ENCODE peak calls at places on chromosomes 16 and 17, in eight cellular contexts. One of them, this sample, is unnamed.

GRCh38 chr17:64778367-64779290 is 116.5 kb upstream of the SMURF2 start:
- DNase-seq in right atrium auricular region: no peak
- DNase-seq in progenitor cell of endocrine pancreas: peak
- DNase-seq in nephron progenitor cell: peak
- DNase-seq in H1: no peak
- DNase-seq in AG04450: no peak
- DNase-seq in body of pancreas: peak
- DNase-seq in GM12864: no peak
- DNase-seq in this sample: peak

GRCh38 chr17:2076461-2076984 is 21.6 kb downstream of the HIC1 start:
- DNase-seq in body of pancreas: no peak
- DNase-seq in right atrium auricular region: no peak
- DNase-seq in nephron progenitor cell: no peak
- DNase-seq in progenitor cell of endocrine pancreas: no peak
- DNase-seq in GM12864: no peak
- DNase-seq in AG04450: no peak
- DNase-seq in H1: no peak
- DNase-seq in this sample: peak

GRCh38 chr17:67959510-67959909 is 36.8 kb downstream of the C17orf58 start:
- DNase-seq in GM12864: no peak
- DNase-seq in right atrium auricular region: no peak
- DNase-seq in AG04450: no peak
- DNase-seq in body of pancreas: no peak
- DNase-seq in H1: no peak
- DNase-seq in progenitor cell of endocrine pancreas: no peak
- DNase-seq in nephron progenitor cell: no peak
- DNase-seq in this sample: no peak

GRCh38 chr17:78124081-78124835 is 4.3 kb downstream of the TMC6 start:
- DNase-seq in body of pancreas: no peak
- DNase-seq in nephron progenitor cell: no peak
- DNase-seq in progenitor cell of endocrine pancreas: no peak
- DNase-seq in AG04450: no peak
- DNase-seq in GM12864: no peak
- DNase-seq in right atrium auricular region: no peak
- DNase-seq in H1: no peak
- DNase-seq in this sample: no peak

GRCh38 chr17:13561606-13562270 is 40.0 kb downstream of the HS3ST3A1 start:
- DNase-seq in right atrium auricular region: no peak
- DNase-seq in GM12864: no peak
- DNase-seq in progenitor cell of endocrine pancreas: no peak
- DNase-seq in body of pancreas: no peak
- DNase-seq in H1: no peak
- DNase-seq in AG04450: peak
- DNase-seq in nephron progenitor cell: peak
- DNase-seq in this sample: no peak

GRCh38 chr16:4193920-4194319 is 48.0 kb downstream of the SRL start:
- DNase-seq in progenitor cell of endocrine pancreas: no peak
- DNase-seq in nephron progenitor cell: no peak
- DNase-seq in body of pancreas: no peak
- DNase-seq in H1: no peak
- DNase-seq in AG04450: no peak
- DNase-seq in right atrium auricular region: no peak
- DNase-seq in GM12864: no peak
- DNase-seq in this sample: no peak

GRCh38 chr16:83903739-83904138 is 4.8 kb downstream of the MLYCD start:
- DNase-seq in nephron progenitor cell: no peak
- DNase-seq in H1: no peak
- DNase-seq in body of pancreas: peak
- DNase-seq in right atrium auricular region: peak
- DNase-seq in GM12864: no peak
- DNase-seq in progenitor cell of endocrine pancreas: no peak
- DNase-seq in AG04450: no peak
- DNase-seq in this sample: no peak

GRCh38 chr17:12250973-12251372 is 230.3 kb downstream of the MAP2K4 start:
- DNase-seq in body of pancreas: no peak
- DNase-seq in AG04450: no peak
- DNase-seq in nephron progenitor cell: no peak
- DNase-seq in right atrium auricular region: no peak
- DNase-seq in progenitor cell of endocrine pancreas: no peak
- DNase-seq in H1: no peak
- DNase-seq in GM12864: no peak
- DNase-seq in this sample: no peak

GRCh38 chr16:70685938-70686375 is at the start of gene MTSS2:
- DNase-seq in H1: no peak
- DNase-seq in nephron progenitor cell: peak
- DNase-seq in GM12864: no peak
- DNase-seq in progenitor cell of endocrine pancreas: peak
- DNase-seq in AG04450: peak
- DNase-seq in body of pancreas: peak
- DNase-seq in right atrium auricular region: peak
- DNase-seq in this sample: peak

GRCh38 chr17:50833396-50834125 is 1.8 kb upstream of the WFIKKN2 start:
- DNase-seq in progenitor cell of endocrine pancreas: no peak
- DNase-seq in body of pancreas: no peak
- DNase-seq in right atrium auricular region: no peak
- DNase-seq in nephron progenitor cell: no peak
- DNase-seq in AG04450: no peak
- DNase-seq in GM12864: no peak
- DNase-seq in H1: no peak
- DNase-seq in this sample: peak

GRCh38 chr17:21007646-21008045 is 35.2 kb downstream of the USP22 start:
- DNase-seq in AG04450: no peak
- DNase-seq in right atrium auricular region: no peak
- DNase-seq in GM12864: no peak
- DNase-seq in body of pancreas: no peak
- DNase-seq in nephron progenitor cell: no peak
- DNase-seq in progenitor cell of endocrine pancreas: no peak
- DNase-seq in H1: no peak
- DNase-seq in this sample: no peak

GRCh38 chr16:77758046-77758445 is 30.3 kb upstream of the VAT1L start:
- DNase-seq in body of pancreas: no peak
- DNase-seq in H1: no peak
- DNase-seq in AG04450: no peak
- DNase-seq in progenitor cell of endocrine pancreas: no peak
- DNase-seq in right atrium auricular region: no peak
- DNase-seq in GM12864: no peak
- DNase-seq in nephron progenitor cell: no peak
- DNase-seq in this sample: no peak

GRCh38 chr16:27264151-27264550 is 4.4 kb downstream of the NSMCE1 start:
- DNase-seq in AG04450: no peak
- DNase-seq in right atrium auricular region: no peak
- DNase-seq in nephron progenitor cell: no peak
- DNase-seq in GM12864: no peak
- DNase-seq in progenitor cell of endocrine pancreas: no peak
- DNase-seq in body of pancreas: no peak
- DNase-seq in H1: no peak
- DNase-seq in this sample: no peak

GRCh38 chr16:21001262-21001661 is 100.7 kb downstream of the LYRM1 start:
- DNase-seq in right atrium auricular region: no peak
- DNase-seq in H1: no peak
- DNase-seq in body of pancreas: peak
- DNase-seq in nephron progenitor cell: peak
- DNase-seq in progenitor cell of endocrine pancreas: no peak
- DNase-seq in GM12864: no peak
- DNase-seq in AG04450: no peak
- DNase-seq in this sample: peak
- TF ChIP-seq CTCF in right atrium auricular region: peak
- TF ChIP-seq CTCF in H1: peak
- TF ChIP-seq CTCF in body of pancreas: peak
- TF ChIP-seq CTCF in nephron progenitor cell: no peak
- TF ChIP-seq CTCF in progenitor cell of endocrine pancreas: peak
- TF ChIP-seq CTCF in GM12864: peak
- TF ChIP-seq CTCF in AG04450: peak
- TF ChIP-seq CTCF in this sample: peak

GRCh38 chr17:39996789-39997188 is 16.2 kb downstream of the PSMD3 start:
- DNase-seq in AG04450: no peak
- DNase-seq in GM12864: no peak
- DNase-seq in nephron progenitor cell: no peak
- DNase-seq in body of pancreas: no peak
- DNase-seq in right atrium auricular region: peak
- DNase-seq in H1: no peak
- DNase-seq in progenitor cell of endocrine pancreas: no peak
- DNase-seq in this sample: no peak

GRCh38 chr17:39995438-39995837 is 14.8 kb downstream of the PSMD3 start:
- DNase-seq in AG04450: no peak
- DNase-seq in nephron progenitor cell: no peak
- DNase-seq in body of pancreas: no peak
- DNase-seq in H1: no peak
- DNase-seq in progenitor cell of endocrine pancreas: no peak
- DNase-seq in GM12864: no peak
- DNase-seq in right atrium auricular region: no peak
- DNase-seq in this sample: no peak

GRCh38 chr17:39997543-39997942 is 16.9 kb downstream of the PSMD3 start:
- DNase-seq in H1: no peak
- DNase-seq in nephron progenitor cell: no peak
- DNase-seq in GM12864: no peak
- DNase-seq in right atrium auricular region: no peak
- DNase-seq in AG04450: no peak
- DNase-seq in progenitor cell of endocrine pancreas: no peak
- DNase-seq in body of pancreas: no peak
- DNase-seq in this sample: no peak

GRCh38 chr17:39994448-39994847 is 13.8 kb downstream of the PSMD3 start:
- DNase-seq in nephron progenitor cell: no peak
- DNase-seq in body of pancreas: no peak
- DNase-seq in right atrium auricular region: no peak
- DNase-seq in H1: no peak
- DNase-seq in GM12864: no peak
- DNase-seq in progenitor cell of endocrine pancreas: no peak
- DNase-seq in AG04450: no peak
- DNase-seq in this sample: no peak

DNA sequence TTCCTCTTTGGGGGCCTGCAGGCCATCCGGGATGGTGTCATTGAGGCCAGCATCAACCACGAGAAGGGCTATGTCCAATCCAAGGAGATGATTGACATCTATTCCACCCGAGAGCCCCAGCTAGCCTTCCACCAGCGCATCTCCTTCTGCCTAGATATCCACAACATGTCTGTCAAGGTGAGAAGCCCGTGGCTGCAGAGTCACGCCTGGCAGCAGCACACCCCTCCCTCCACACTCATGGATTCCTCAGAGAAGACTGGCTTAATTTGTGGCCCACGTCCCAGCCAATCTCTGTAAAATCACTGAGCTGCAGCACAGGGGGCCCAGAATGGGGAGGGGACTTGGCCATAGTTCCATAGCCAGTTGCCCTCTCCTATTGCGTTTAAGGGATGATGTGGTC is 15.6 kb downstream of the PSMD3 start:
- DNase-seq in body of pancreas: no peak
- DNase-seq in right atrium auricular region: no peak
- DNase-seq in GM12864: no peak
- DNase-seq in progenitor cell of endocrine pancreas: no peak
- DNase-seq in nephron progenitor cell: no peak
- DNase-seq in H1: no peak
- DNase-seq in AG04450: no peak
- DNase-seq in this sample: no peak
- TF ChIP-seq CTCF in body of pancreas: no peak
- TF ChIP-seq CTCF in right atrium auricular region: no peak
- TF ChIP-seq CTCF in GM12864: no peak
- TF ChIP-seq CTCF in progenitor cell of endocrine pancreas: no peak
- TF ChIP-seq CTCF in nephron progenitor cell: no peak
- TF ChIP-seq CTCF in H1: no peak
- TF ChIP-seq CTCF in AG04450: no peak
- TF ChIP-seq CTCF in this sample: no peak

GRCh38 chr17:49548506-49549310 is 27.0 kb upstream of the NXPH3 start:
- DNase-seq in H1: no peak
- DNase-seq in GM12864: no peak
- DNase-seq in nephron progenitor cell: no peak
- DNase-seq in right atrium auricular region: no peak
- DNase-seq in AG04450: no peak
- DNase-seq in body of pancreas: no peak
- DNase-seq in progenitor cell of endocrine pancreas: no peak
- DNase-seq in this sample: peak
- TF ChIP-seq CTCF in H1: peak
- TF ChIP-seq CTCF in GM12864: peak
- TF ChIP-seq CTCF in nephron progenitor cell: peak
- TF ChIP-seq CTCF in right atrium auricular region: peak
- TF ChIP-seq CTCF in AG04450: peak
- TF ChIP-seq CTCF in body of pancreas: peak
- TF ChIP-seq CTCF in progenitor cell of endocrine pancreas: peak
- TF ChIP-seq CTCF in this sample: peak

GRCh38 chr16:88487124-88487432 is 34.0 kb downstream of the ZFPM1 start:
- DNase-seq in nephron progenitor cell: no peak
- DNase-seq in body of pancreas: no peak
- DNase-seq in AG04450: no peak
- DNase-seq in right atrium auricular region: no peak
- DNase-seq in H1: no peak
- DNase-seq in GM12864: no peak
- DNase-seq in progenitor cell of endocrine pancreas: no peak
- DNase-seq in this sample: no peak

GRCh38 chr16:88486398-88487123 is 33.5 kb downstream of the ZFPM1 start:
- DNase-seq in nephron progenitor cell: no peak
- DNase-seq in right atrium auricular region: no peak
- DNase-seq in H1: no peak
- DNase-seq in AG04450: no peak
- DNase-seq in body of pancreas: no peak
- DNase-seq in GM12864: no peak
- DNase-seq in progenitor cell of endocrine pancreas: no peak
- DNase-seq in this sample: no peak

GRCh38 chr16:88489163-88489721 is 36.2 kb downstream of the ZFPM1 start:
- DNase-seq in right atrium auricular region: no peak
- DNase-seq in GM12864: no peak
- DNase-seq in nephron progenitor cell: no peak
- DNase-seq in progenitor cell of endocrine pancreas: no peak
- DNase-seq in AG04450: no peak
- DNase-seq in H1: no peak
- DNase-seq in body of pancreas: peak
- DNase-seq in this sample: no peak

GRCh38 chr16:88491001-88491559 is 38.0 kb downstream of the ZFPM1 start:
- DNase-seq in AG04450: no peak
- DNase-seq in nephron progenitor cell: no peak
- DNase-seq in right atrium auricular region: no peak
- DNase-seq in GM12864: no peak
- DNase-seq in progenitor cell of endocrine pancreas: no peak
- DNase-seq in body of pancreas: no peak
- DNase-seq in H1: no peak
- DNase-seq in this sample: no peak

DNA sequence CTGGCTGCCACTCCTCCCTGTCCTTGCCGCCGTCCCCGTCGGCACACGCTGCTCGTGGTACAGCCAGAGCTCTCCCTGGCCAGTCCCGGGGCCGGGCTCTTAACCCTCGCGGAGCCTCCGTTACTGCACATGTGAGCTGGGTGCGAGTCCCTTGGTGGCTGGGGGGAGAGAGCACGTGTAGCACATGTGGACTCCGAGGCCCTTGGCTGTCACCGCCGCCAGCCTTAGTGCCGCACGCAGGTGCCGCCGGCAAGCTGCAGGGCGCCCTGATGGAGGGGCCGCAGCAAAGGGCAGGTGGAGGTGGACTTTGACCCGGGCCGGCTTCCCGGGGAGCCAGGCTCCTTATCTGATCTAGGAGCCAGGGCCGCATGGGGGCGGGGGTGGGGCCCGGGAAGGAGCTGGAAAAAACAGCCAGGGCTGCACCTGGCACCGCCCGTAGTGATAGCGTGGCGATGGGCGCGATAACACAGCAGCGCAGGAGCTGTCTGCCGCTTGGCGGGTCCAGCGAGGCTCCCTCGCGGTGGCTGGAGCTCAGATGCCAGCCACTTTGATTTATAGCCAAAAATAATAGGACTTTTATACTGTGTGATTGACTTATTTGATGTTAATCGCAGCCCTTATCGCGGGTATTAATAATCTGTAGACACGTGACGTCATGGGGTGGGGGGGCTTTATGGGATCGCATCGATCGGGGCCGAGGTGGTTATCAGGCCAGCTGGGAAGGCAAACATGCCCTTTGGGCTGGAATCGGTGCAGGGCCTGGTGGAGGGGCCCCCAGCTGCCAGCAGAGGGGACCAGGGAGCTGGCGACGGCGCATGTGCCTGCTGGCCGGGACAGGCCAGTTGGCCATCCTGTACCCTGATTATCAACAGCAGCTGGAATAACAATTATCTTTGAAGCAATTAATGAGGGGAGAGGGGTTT is 35.1 kb downstream of the ZFPM1 start:
- DNase-seq in GM12864: no peak
- DNase-seq in right atrium auricular region: no peak
- DNase-seq in nephron progenitor cell: no peak
- DNase-seq in AG04450: no peak
- DNase-seq in H1: no peak
- DNase-seq in progenitor cell of endocrine pancreas: peak
- DNase-seq in body of pancreas: peak
- DNase-seq in this sample: peak
- TF ChIP-seq CTCF in GM12864: no peak
- TF ChIP-seq CTCF in right atrium auricular region: no peak
- TF ChIP-seq CTCF in nephron progenitor cell: no peak
- TF ChIP-seq CTCF in AG04450: no peak
- TF ChIP-seq CTCF in H1: peak
- TF ChIP-seq CTCF in progenitor cell of endocrine pancreas: peak
- TF ChIP-seq CTCF in body of pancreas: peak
- TF ChIP-seq CTCF in this sample: peak